ENCODE peak calls at places on chromosomes 11 and 22, in ten cellular contexts. One of them, this sample, is unnamed.

GRCh38 chr11:81420668-81421550 is 1312.8 kb downstream of the FAM181B start:
- DNase-seq in choroid plexus epithelial cell: no peak
- DNase-seq in RWPE2: no peak
- DNase-seq in mucosa of descending colon: no peak
- DNase-seq in mammary epithelial cell: no peak
- DNase-seq in cardiac fibroblast: no peak
- DNase-seq in AG09319: no peak
- DNase-seq in dorsolateral prefrontal cortex: no peak
- DNase-seq in sigmoid colon: no peak
- DNase-seq in esophagus squamous epithelium: no peak
- DNase-seq in this sample: no peak

GRCh38 chr11:79274636-79275315 is 166.1 kb downstream of the TENM4 start:
- DNase-seq in choroid plexus epithelial cell: peak
- DNase-seq in RWPE2: no peak
- DNase-seq in mucosa of descending colon: no peak
- DNase-seq in mammary epithelial cell: no peak
- DNase-seq in cardiac fibroblast: peak
- DNase-seq in AG09319: no peak
- DNase-seq in dorsolateral prefrontal cortex: no peak
- DNase-seq in sigmoid colon: no peak
- DNase-seq in esophagus squamous epithelium: no peak
- DNase-seq in this sample: no peak

GRCh38 chr22:25110846-25111578 is 88.6 kb upstream of the CRYBB3 start:
- DNase-seq in choroid plexus epithelial cell: peak
- DNase-seq in RWPE2: peak
- DNase-seq in mucosa of descending colon: peak
- DNase-seq in mammary epithelial cell: peak
- DNase-seq in cardiac fibroblast: peak
- DNase-seq in AG09319: peak
- DNase-seq in dorsolateral prefrontal cortex: no peak
- DNase-seq in sigmoid colon: peak
- DNase-seq in esophagus squamous epithelium: no peak
- DNase-seq in this sample: peak

GRCh38 chr22:29071261-29072045 is 1.4 kb upstream of the KREMEN1 start:
- DNase-seq in choroid plexus epithelial cell: peak
- DNase-seq in RWPE2: peak
- DNase-seq in mucosa of descending colon: peak
- DNase-seq in mammary epithelial cell: peak
- DNase-seq in cardiac fibroblast: no peak
- DNase-seq in AG09319: no peak
- DNase-seq in dorsolateral prefrontal cortex: no peak
- DNase-seq in sigmoid colon: peak
- DNase-seq in esophagus squamous epithelium: no peak
- DNase-seq in this sample: no peak

GRCh38 chr11:122851366-122852011 is 13.2 kb downstream of the CRTAM start:
- DNase-seq in choroid plexus epithelial cell: no peak
- DNase-seq in RWPE2: no peak
- DNase-seq in mucosa of descending colon: no peak
- DNase-seq in mammary epithelial cell: no peak
- DNase-seq in cardiac fibroblast: no peak
- DNase-seq in AG09319: no peak
- DNase-seq in dorsolateral prefrontal cortex: no peak
- DNase-seq in sigmoid colon: no peak
- DNase-seq in esophagus squamous epithelium: no peak
- DNase-seq in this sample: no peak

GRCh38 chr22:42978453-42979103 is 36.4 kb downstream of the PACSIN2 start:
- DNase-seq in choroid plexus epithelial cell: no peak
- DNase-seq in RWPE2: no peak
- DNase-seq in mucosa of descending colon: no peak
- DNase-seq in mammary epithelial cell: peak
- DNase-seq in cardiac fibroblast: peak
- DNase-seq in AG09319: no peak
- DNase-seq in dorsolateral prefrontal cortex: no peak
- DNase-seq in sigmoid colon: no peak
- DNase-seq in esophagus squamous epithelium: no peak
- DNase-seq in this sample: no peak

GRCh38 chr11:127074151-127074761 is 73.7 kb upstream of the KIRREL3 start:
- DNase-seq in choroid plexus epithelial cell: no peak
- DNase-seq in RWPE2: no peak
- DNase-seq in mucosa of descending colon: peak
- DNase-seq in mammary epithelial cell: peak
- DNase-seq in cardiac fibroblast: peak
- DNase-seq in AG09319: no peak
- DNase-seq in dorsolateral prefrontal cortex: peak
- DNase-seq in sigmoid colon: no peak
- DNase-seq in esophagus squamous epithelium: no peak
- DNase-seq in this sample: no peak

GRCh38 chr22:47328550-47329243 is 566.2 kb downstream of the TBC1D22A start:
- DNase-seq in choroid plexus epithelial cell: peak
- DNase-seq in RWPE2: no peak
- DNase-seq in mucosa of descending colon: no peak
- DNase-seq in mammary epithelial cell: peak
- DNase-seq in cardiac fibroblast: peak
- DNase-seq in AG09319: peak
- DNase-seq in dorsolateral prefrontal cortex: no peak
- DNase-seq in sigmoid colon: no peak
- DNase-seq in esophagus squamous epithelium: no peak
- DNase-seq in this sample: no peak

GRCh38 chr22:26095271-26095956 is 73.8 kb upstream of the SEZ6L start:
- DNase-seq in choroid plexus epithelial cell: no peak
- DNase-seq in RWPE2: no peak
- DNase-seq in mucosa of descending colon: no peak
- DNase-seq in mammary epithelial cell: no peak
- DNase-seq in cardiac fibroblast: no peak
- DNase-seq in AG09319: no peak
- DNase-seq in dorsolateral prefrontal cortex: no peak
- DNase-seq in sigmoid colon: no peak
- DNase-seq in esophagus squamous epithelium: no peak
- DNase-seq in this sample: no peak

GRCh38 chr11:88231894-88232482 is 56.7 kb upstream of the RAB38 start:
- DNase-seq in choroid plexus epithelial cell: peak
- DNase-seq in RWPE2: no peak
- DNase-seq in mucosa of descending colon: no peak
- DNase-seq in mammary epithelial cell: peak
- DNase-seq in cardiac fibroblast: peak
- DNase-seq in AG09319: peak
- DNase-seq in dorsolateral prefrontal cortex: no peak
- DNase-seq in sigmoid colon: no peak
- DNase-seq in esophagus squamous epithelium: no peak
- DNase-seq in this sample: no peak

GRCh38 chr11:61514050-61514917 is 5.7 kb downstream of the LRRC10B start:
- DNase-seq in choroid plexus epithelial cell: no peak
- DNase-seq in RWPE2: no peak
- DNase-seq in mucosa of descending colon: no peak
- DNase-seq in mammary epithelial cell: peak
- DNase-seq in cardiac fibroblast: no peak
- DNase-seq in AG09319: no peak
- DNase-seq in dorsolateral prefrontal cortex: no peak
- DNase-seq in sigmoid colon: no peak
- DNase-seq in esophagus squamous epithelium: no peak
- DNase-seq in this sample: peak

GRCh38 chr11:111982019-111982464 is 43.2 kb upstream of the DLAT start:
- DNase-seq in choroid plexus epithelial cell: peak
- DNase-seq in RWPE2: no peak
- DNase-seq in mucosa of descending colon: peak
- DNase-seq in mammary epithelial cell: peak
- DNase-seq in cardiac fibroblast: peak
- DNase-seq in AG09319: no peak
- DNase-seq in dorsolateral prefrontal cortex: no peak
- DNase-seq in sigmoid colon: no peak
- DNase-seq in esophagus squamous epithelium: no peak
- DNase-seq in this sample: no peak

GRCh38 chr22:47310601-47311000 is 548.2 kb downstream of the TBC1D22A start:
- DNase-seq in choroid plexus epithelial cell: no peak
- DNase-seq in RWPE2: no peak
- DNase-seq in mucosa of descending colon: no peak
- DNase-seq in mammary epithelial cell: peak
- DNase-seq in cardiac fibroblast: no peak
- DNase-seq in AG09319: no peak
- DNase-seq in dorsolateral prefrontal cortex: no peak
- DNase-seq in sigmoid colon: no peak
- DNase-seq in esophagus squamous epithelium: no peak
- DNase-seq in this sample: no peak

DNA sequence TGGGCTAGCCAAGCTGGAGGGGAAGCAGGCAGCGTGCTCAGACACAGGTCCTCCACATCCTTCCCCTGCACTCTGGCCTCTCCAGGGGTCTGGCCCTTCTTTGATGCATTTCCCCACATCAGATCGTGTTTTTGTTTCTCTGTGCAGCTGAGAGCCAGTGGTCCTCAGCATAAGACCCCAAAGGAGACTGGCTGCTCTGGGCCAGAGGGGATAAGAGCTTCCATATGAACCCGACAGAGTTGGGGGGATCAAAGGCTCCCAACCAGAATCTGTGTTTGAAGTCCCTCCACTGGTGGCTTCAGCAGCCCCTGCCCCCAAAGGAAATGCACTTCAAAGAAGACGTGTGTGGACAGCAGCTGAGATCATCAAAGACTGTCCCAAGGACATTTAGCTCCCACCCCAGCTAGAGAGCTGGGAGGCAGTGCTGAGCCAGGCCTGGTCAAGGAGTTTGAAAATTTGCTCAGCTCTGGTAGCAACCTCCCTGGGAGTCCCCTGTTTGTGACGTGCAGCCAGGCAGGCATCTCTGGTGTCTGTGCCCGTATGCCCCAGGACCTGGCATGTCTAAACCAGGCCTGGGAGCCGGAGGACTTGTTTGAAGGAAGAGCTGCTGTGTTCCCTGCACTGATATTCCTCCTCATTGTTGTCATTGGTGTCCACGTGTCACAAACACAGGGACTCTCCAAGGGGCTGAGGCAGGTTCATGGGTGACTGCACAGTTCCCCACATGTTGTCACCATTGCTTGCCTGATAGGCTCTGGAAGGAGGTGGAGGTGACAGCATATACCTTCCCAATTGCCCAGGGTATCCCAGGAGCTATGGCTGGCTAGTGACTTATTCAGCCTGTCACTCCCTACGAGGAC is 99.0 kb downstream of the AMOTL1 start:
- DNase-seq in choroid plexus epithelial cell: no peak
- DNase-seq in RWPE2: no peak
- DNase-seq in mucosa of descending colon: no peak
- DNase-seq in mammary epithelial cell: no peak
- DNase-seq in cardiac fibroblast: no peak
- DNase-seq in AG09319: no peak
- DNase-seq in dorsolateral prefrontal cortex: no peak
- DNase-seq in sigmoid colon: no peak
- DNase-seq in esophagus squamous epithelium: no peak
- DNase-seq in this sample: no peak
- TF ChIP-seq CTCF in choroid plexus epithelial cell: no peak
- TF ChIP-seq CTCF in RWPE2: no peak
- TF ChIP-seq CTCF in mucosa of descending colon: no peak
- TF ChIP-seq CTCF in mammary epithelial cell: no peak
- TF ChIP-seq CTCF in cardiac fibroblast: no peak
- TF ChIP-seq CTCF in AG09319: no peak
- TF ChIP-seq CTCF in dorsolateral prefrontal cortex: no peak
- TF ChIP-seq CTCF in sigmoid colon: no peak
- TF ChIP-seq CTCF in esophagus squamous epithelium: no peak
- TF ChIP-seq CTCF in this sample: no peak

GRCh38 chr11:65810046-65810868 is 23.4 kb downstream of the OVOL1 start:
- DNase-seq in choroid plexus epithelial cell: no peak
- DNase-seq in RWPE2: no peak
- DNase-seq in mucosa of descending colon: no peak
- DNase-seq in mammary epithelial cell: no peak
- DNase-seq in cardiac fibroblast: no peak
- DNase-seq in AG09319: no peak
- DNase-seq in dorsolateral prefrontal cortex: no peak
- DNase-seq in sigmoid colon: no peak
- DNase-seq in esophagus squamous epithelium: no peak
- DNase-seq in this sample: no peak
- TF ChIP-seq CTCF in choroid plexus epithelial cell: no peak
- TF ChIP-seq CTCF in RWPE2: no peak
- TF ChIP-seq CTCF in mucosa of descending colon: no peak
- TF ChIP-seq CTCF in mammary epithelial cell: no peak
- TF ChIP-seq CTCF in cardiac fibroblast: no peak
- TF ChIP-seq CTCF in AG09319: no peak
- TF ChIP-seq CTCF in dorsolateral prefrontal cortex: no peak
- TF ChIP-seq CTCF in sigmoid colon: no peak
- TF ChIP-seq CTCF in esophagus squamous epithelium: no peak
- TF ChIP-seq CTCF in this sample: no peak

GRCh38 chr11:2778630-2779498 is 79.1 kb upstream of the KCNQ1OT1 start:
- DNase-seq in choroid plexus epithelial cell: peak
- DNase-seq in RWPE2: peak
- DNase-seq in mucosa of descending colon: peak
- DNase-seq in mammary epithelial cell: peak
- DNase-seq in cardiac fibroblast: peak
- DNase-seq in AG09319: peak
- DNase-seq in dorsolateral prefrontal cortex: peak
- DNase-seq in sigmoid colon: peak
- DNase-seq in esophagus squamous epithelium: no peak
- DNase-seq in this sample: peak
- TF ChIP-seq CTCF in choroid plexus epithelial cell: no peak
- TF ChIP-seq CTCF in RWPE2: peak
- TF ChIP-seq CTCF in mucosa of descending colon: peak
- TF ChIP-seq CTCF in mammary epithelial cell: peak
- TF ChIP-seq CTCF in cardiac fibroblast: no peak
- TF ChIP-seq CTCF in AG09319: no peak
- TF ChIP-seq CTCF in dorsolateral prefrontal cortex: peak
- TF ChIP-seq CTCF in sigmoid colon: peak
- TF ChIP-seq CTCF in esophagus squamous epithelium: no peak
- TF ChIP-seq CTCF in this sample: peak

GRCh38 chr11:120124355-120124754 is 13.6 kb downstream of the TRIM29 start:
- DNase-seq in choroid plexus epithelial cell: no peak
- DNase-seq in RWPE2: no peak
- DNase-seq in mucosa of descending colon: no peak
- DNase-seq in mammary epithelial cell: no peak
- DNase-seq in cardiac fibroblast: no peak
- DNase-seq in AG09319: no peak
- DNase-seq in dorsolateral prefrontal cortex: no peak
- DNase-seq in sigmoid colon: no peak
- DNase-seq in esophagus squamous epithelium: no peak
- DNase-seq in this sample: no peak
- TF ChIP-seq CTCF in choroid plexus epithelial cell: no peak
- TF ChIP-seq CTCF in RWPE2: no peak
- TF ChIP-seq CTCF in mucosa of descending colon: no peak
- TF ChIP-seq CTCF in mammary epithelial cell: no peak
- TF ChIP-seq CTCF in cardiac fibroblast: no peak
- TF ChIP-seq CTCF in AG09319: no peak
- TF ChIP-seq CTCF in dorsolateral prefrontal cortex: no peak
- TF ChIP-seq CTCF in sigmoid colon: no peak
- TF ChIP-seq CTCF in esophagus squamous epithelium: no peak
- TF ChIP-seq CTCF in this sample: no peak